ENCODE peak calls at places on chromosomes 13 and 19, in six cellular contexts. P is IMR-90; U is ovary; F is adrenal gland; C is A549; E is CD4-positive, CD25-positive, alpha-beta regulatory T cell. V is an unnamed sample. For H3K4me1, the result is how much of the 10 kb centered on the place peaks cover.

GRCh38 chr13:35994131-35994966 is 136.8 kb downstream of the DCLK1 start:
- DNase-seq in E (no peak), C (no peak), P (peak), U (peak), F (peak), V (no peak)

GRCh38 chr13:99366075-99366987 is 59.1 kb upstream of the GPR183 start:
- DNase-seq in C (no peak), E (no peak), F (no peak), U (no peak), P (no peak), V (no peak)

GRCh38 chr13:32176696-32177095 is 138.5 kb downstream of the ZAR1L start:
- DNase-seq in P (no peak), F (no peak), C (no peak), E (no peak), U (no peak), V (no peak)

GRCh38 chr13:98890186-98890585 is 87.7 kb downstream of the DOCK9 start:
- DNase-seq in U (no peak), F (no peak), C (no peak), E (no peak), P (peak), V (no peak)

GRCh38 chr19:4120933-4121612 is 2.8 kb downstream of the MAP2K2 start:
- DNase-seq in C (no peak), E (no peak), U (no peak), F (no peak), P (no peak), V (no peak)

GRCh38 chr13:40336228-40337221 is 329.9 kb downstream of the FOXO1 start:
- DNase-seq in C (peak), U (no peak), F (no peak), P (no peak), E (no peak), V (peak)

GRCh38 chr19:19257836-19258588 is 15.1 kb downstream of the TM6SF2 start:
- DNase-seq in U (no peak), E (no peak), P (no peak), F (no peak), C (no peak), V (no peak)

GRCh38 chr19:4745986-4746385 is 22.3 kb upstream of the DPP9 start:
- DNase-seq in P (no peak), E (no peak), F (no peak), U (no peak), C (no peak), V (no peak)

GRCh38 chr13:32426191-32426980 is 1.5 kb downstream of the N4BP2L1 start:
- DNase-seq in F (no peak), C (no peak), E (peak), U (no peak), P (no peak), V (peak)

GRCh38 chr19:19368087-19368486 is 37.4 kb upstream of the GATAD2A start:
- DNase-seq in C (no peak), F (no peak), U (no peak), E (no peak), P (no peak), V (no peak)

GRCh38 chr13:30757026-30757425 is 21.7 kb downstream of the ALOX5AP start:
- DNase-seq in C (no peak), U (no peak), P (no peak), F (no peak), E (no peak), V (no peak)

GRCh38 chr13:65907656-65908441 is 1322.3 kb downstream of the PCDH9 start:
- DNase-seq in C (no peak), P (peak), E (no peak), U (no peak), F (no peak), V (no peak)

GRCh38 chr19:1069009-1069779 is 2.2 kb downstream of the ARHGAP45 start:
- DNase-seq in E (peak), C (no peak), P (no peak), F (peak), U (peak), V (peak)

GRCh38 chr19:7355871-7356270 is 7.1 kb downstream of the ARHGEF18 start:
- DNase-seq in U (no peak), C (no peak), P (no peak), F (no peak), E (no peak), V (no peak)

GRCh38 chr19:7358102-7358597 is 9.4 kb downstream of the ARHGEF18 start:
- DNase-seq in C (no peak), U (no peak), F (no peak), P (no peak), E (no peak), V (no peak)

GRCh38 chr19:7356899-7357627 is 8.3 kb downstream of the ARHGEF18 start:
- DNase-seq in F (no peak), U (no peak), P (no peak), E (no peak), C (no peak), V (no peak)

GRCh38 chr19:7363225-7363624 is 14.5 kb downstream of the ARHGEF18 start:
- DNase-seq in P (no peak), E (no peak), C (no peak), U (no peak), F (no peak), V (no peak)

DNA sequence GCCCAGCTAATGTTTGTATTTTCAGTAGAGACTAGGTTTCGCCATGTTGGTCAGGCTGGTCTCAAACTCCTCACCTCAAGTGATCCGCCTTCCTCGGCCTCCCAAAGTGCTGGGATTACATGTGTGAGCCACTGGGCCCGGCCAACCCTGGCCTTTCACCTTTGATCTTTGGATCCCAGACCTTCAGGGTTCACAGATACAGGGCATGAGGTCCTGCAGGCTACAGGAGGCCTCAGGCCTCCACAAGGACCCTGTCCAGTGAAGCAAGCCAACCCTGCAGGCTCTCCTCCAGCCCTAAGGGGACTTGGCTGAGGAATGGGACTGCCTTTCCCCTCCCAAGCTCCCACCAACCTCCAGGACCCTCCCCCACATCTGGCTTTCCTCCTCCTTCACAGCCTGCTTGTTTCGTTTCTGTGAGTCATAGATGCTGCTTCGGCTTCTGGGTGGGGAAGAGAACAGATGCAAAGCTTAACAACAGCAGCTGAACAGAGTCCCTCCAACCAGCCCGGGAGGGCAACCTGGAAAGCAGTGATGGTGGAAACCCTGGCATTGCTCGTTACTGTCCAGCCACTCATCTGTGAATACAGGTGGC is 11.8 kb downstream of the ARHGEF18 start:
- DNase-seq in U (no peak), C (no peak), F (no peak), P (peak), E (no peak), V (no peak)
- H3K4me1 ChIP-seq in U (under half), C (under half), F (under half), P (under half), E (under half), V (under half)

GRCh38 chr19:44692379-44692721 is 6.6 kb upstream of the CEACAM16 start:
- DNase-seq in F (no peak), U (no peak), P (no peak), E (no peak), C (no peak), V (no peak)
- H3K4me1 ChIP-seq in F (under half), U (under half), P (under half), E (under half), C (half or more), V (under half)

DNA sequence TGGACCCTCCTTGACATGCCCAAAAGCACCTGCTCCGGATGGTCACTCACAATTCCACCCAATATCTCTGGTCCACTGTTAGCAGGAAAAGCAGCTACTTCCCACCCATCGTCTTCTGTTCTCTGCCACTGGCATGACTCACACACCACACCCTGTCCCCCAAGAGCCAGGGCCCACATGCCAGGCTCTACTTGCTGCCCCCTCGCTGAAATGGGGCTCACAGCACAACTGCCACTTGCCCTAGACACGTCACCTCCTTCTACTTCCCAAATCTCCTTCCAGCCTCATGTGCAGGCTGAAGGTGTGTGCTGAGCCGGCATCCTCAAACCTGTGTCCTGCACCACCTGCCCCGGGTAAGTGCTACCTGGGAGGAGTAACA is 65.0 kb downstream of the TBC1D4 start:
- DNase-seq in F (no peak), C (no peak), P (no peak), E (no peak), U (no peak), V (no peak)
- H3K4me1 ChIP-seq in F (half or more), C (half or more), P (under half), E (under half), U (under half), V (under half)

GRCh38 chr19:34187011-34187410 is 14.7 kb downstream of the LSM14A start:
- DNase-seq in F (no peak), U (no peak), E (no peak), C (no peak), P (no peak), V (no peak)

GRCh38 chr19:34188388-34188787 is 16.1 kb downstream of the LSM14A start:
- DNase-seq in C (no peak), P (no peak), E (no peak), U (no peak), F (no peak), V (no peak)

GRCh38 chr19:34186205-34186604 is 13.9 kb downstream of the LSM14A start:
- DNase-seq in F (no peak), P (no peak), E (no peak), U (no peak), C (no peak), V (no peak)

GRCh38 chr19:34182125-34182524 is 9.8 kb downstream of the LSM14A start:
- DNase-seq in E (no peak), C (no peak), F (no peak), P (no peak), U (no peak), V (no peak)

GRCh38 chr19:34184880-34185491 is 12.7 kb downstream of the LSM14A start:
- DNase-seq in E (no peak), P (no peak), C (no peak), F (no peak), U (no peak), V (no peak)
- H3K4me1 ChIP-seq in E (half or more), P (under half), C (half or more), F (under half), U (under half), V (under half)

GRCh38 chr19:15318241-15318691 is 14.1 kb downstream of the BRD4 start:
- DNase-seq in P (peak), F (peak), U (peak), C (no peak), E (no peak), V (no peak)

GRCh38 chr19:15323496-15324235 is 8.7 kb downstream of the BRD4 start:
- DNase-seq in E (no peak), P (peak), F (peak), C (no peak), U (peak), V (peak)

GRCh38 chr19:15320118-15320517 is 12.2 kb downstream of the BRD4 start:
- DNase-seq in F (no peak), U (no peak), E (no peak), P (peak), C (no peak), V (no peak)

GRCh38 chr19:15324791-15325519 is 7.4 kb downstream of the BRD4 start:
- DNase-seq in P (no peak), F (peak), C (no peak), E (no peak), U (no peak), V (peak)

DNA sequence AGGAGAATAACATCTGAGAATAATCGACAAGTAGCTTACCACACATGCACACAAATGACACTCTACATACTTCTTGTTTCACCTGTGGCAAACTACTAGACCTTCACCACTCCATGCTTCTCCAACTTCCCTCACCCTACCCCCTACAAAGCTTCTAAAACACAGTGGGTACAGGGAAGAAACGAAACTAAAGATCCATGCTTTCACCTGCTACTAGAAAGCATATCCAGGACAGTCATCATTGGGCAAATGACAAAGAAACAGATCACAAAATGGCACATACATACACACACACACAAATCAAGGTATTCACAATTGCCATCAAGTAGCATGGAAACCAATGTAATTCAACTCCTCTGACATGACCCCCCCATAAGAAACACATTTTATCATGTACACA is 10.6 kb downstream of the BRD4 start:
- DNase-seq in E (no peak), U (no peak), F (no peak), C (no peak), P (no peak), V (no peak)
- H3K4me1 ChIP-seq in E (half or more), U (under half), F (half or more), C (half or more), P (under half), V (under half)

GRCh38 chr13:80655778-80656518 is 315.0 kb upstream of the SPRY2 start:
- DNase-seq in P (no peak), E (no peak), F (no peak), U (no peak), C (no peak), V (no peak)
- H3K4me1 ChIP-seq in P (under half), E (under half), F (under half), U (under half), C (under half), V (under half)

DNA sequence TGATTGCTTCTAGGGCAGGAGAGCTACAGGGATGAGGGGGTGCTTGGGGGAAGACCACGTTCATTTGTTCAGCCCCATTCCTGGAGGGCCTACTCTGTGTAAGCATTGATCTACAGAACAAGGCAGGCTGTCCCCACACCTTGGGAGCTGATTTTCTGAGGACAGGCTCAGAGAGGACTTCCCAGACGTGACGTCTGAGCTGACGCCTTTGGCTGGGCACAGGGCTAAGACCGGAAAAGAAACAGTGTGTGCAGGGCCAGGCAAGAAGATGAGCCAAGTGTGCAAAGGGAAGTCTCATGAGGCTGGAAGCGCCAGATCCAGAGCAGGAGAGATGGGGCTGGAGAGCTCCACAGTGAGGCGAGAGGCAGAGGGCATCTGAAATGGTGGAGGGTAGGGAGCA is 12.6 kb downstream of the IGLON5 start:
- DNase-seq in U (no peak), E (no peak), C (no peak), F (no peak), P (no peak), V (no peak)
- H3K4me1 ChIP-seq in U (under half), E (under half), C (under half), F (under half), P (under half), V (under half)

GRCh38 chr13:113862766-113863510 is 938 bp downstream of the GAS6 start:
- DNase-seq in C (no peak), U (peak), E (no peak), F (no peak), P (no peak), V (peak)

GRCh38 chr13:113860579-113861432 is 3.1 kb downstream of the GAS6 start:
- DNase-seq in E (no peak), U (peak), F (no peak), C (no peak), P (no peak), V (peak)

GRCh38 chr13:113860051-113860471 is 3.8 kb downstream of the GAS6 start:
- DNase-seq in U (peak), P (no peak), C (no peak), F (no peak), E (no peak), V (peak)

GRCh38 chr13:113862191-113862765 is 1.6 kb downstream of the GAS6 start:
- DNase-seq in P (peak), U (peak), F (no peak), C (no peak), E (no peak), V (peak)

GRCh38 chr13:113861433-113862030 is 2.3 kb downstream of the GAS6 start:
- DNase-seq in P (no peak), C (no peak), E (no peak), U (peak), F (no peak), V (peak)
- H3K4me1 ChIP-seq in P (under half), C (under half), E (under half), U (under half), F (under half), V (under half)

GRCh38 chr19:47580397-47580796 is 7.4 kb upstream of the ZNF541 start:
- DNase-seq in U (no peak), C (no peak), E (no peak), F (no peak), P (no peak), V (no peak)
- H3K4me1 ChIP-seq in U (under half), C (under half), E (half or more), F (under half), P (under half), V (under half)

DNA sequence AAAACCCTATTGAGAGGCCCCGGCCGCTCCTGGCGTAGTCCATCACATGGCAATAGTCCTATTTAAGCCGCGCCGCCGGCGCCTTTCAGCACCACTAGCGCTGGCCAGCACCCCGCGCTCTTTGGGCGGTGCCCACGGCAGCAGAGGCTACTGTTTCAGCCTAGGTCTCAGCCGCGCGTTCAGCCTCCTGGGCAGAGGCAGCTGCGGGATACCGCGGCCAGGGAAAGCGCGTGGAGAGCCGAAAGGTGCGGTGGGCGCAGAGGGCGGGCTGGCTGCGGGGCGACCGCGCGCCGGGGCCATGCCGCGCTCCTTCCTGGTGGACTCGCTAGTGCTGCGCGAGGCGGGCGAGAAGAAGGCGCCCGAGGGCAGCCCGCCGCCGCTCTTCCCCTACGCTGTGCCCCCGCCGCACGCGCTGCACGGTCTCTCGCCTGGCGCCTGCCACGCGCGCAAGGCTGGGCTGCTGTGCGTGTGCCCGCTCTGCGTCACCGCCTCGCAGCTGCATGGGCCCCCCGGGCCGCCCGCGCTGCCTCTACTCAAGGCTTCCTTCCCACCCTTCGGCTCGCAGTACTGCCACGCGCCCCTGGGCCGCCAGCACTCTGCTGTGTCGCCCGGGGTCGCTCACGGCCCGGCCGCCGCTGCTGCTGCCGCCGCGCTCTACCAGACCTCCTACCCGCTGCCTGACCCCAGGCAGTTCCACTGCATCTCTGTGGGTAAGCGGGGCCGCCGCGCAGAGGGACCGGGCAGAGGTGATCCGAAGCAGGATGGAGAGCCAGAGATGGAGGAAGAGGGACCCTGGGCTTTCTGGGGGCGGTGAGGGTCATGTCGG is at the start of gene GSX1:
- DNase-seq in E (no peak), C (peak), F (peak), P (peak), U (peak), V (peak)
- H3K4me1 ChIP-seq in E (under half), C (under half), F (under half), P (under half), U (under half), V (under half)

V was measured in colonic mucosa.